ENCODE peak calls at places on chromosomes 2 and 18, in five cellular contexts. V is HuH-7.5; U is HT-29; S is CD4-positive, CD25-positive, alpha-beta regulatory T cell; Z is activated CD4-positive, alpha-beta T cell treated with anti-CD3 and anti-CD28 coated beads, Interleukin-2, amount 50 U/mL, for 1 hour. B is an unnamed sample.

GRCh38 chr18:45386256-45386655 is 229.0 kb upstream of the SLC14A2 start:
- DNase-seq in Z (no peak), U (peak), V (no peak), S (no peak), B (no peak)

GRCh38 chr2:20428717-20429490 is 18.0 kb upstream of the RHOB start:
- DNase-seq in Z (no peak), U (no peak), V (no peak), S (no peak), B (no peak)

GRCh38 chr2:37829202-37829601 is 95.9 kb upstream of the RMDN2 start:
- DNase-seq in S (no peak), Z (no peak), U (no peak), V (no peak), B (no peak)

GRCh38 chr2:177400337-177400923 is 7.9 kb downstream of the AGPS start:
- DNase-seq in Z (no peak), V (no peak), S (no peak), U (no peak), B (no peak)

GRCh38 chr2:590214-591175 is 86.7 kb downstream of the TMEM18 start:
- DNase-seq in Z (no peak), S (no peak), U (no peak), V (no peak), B (no peak)

GRCh38 chr2:226893206-226893605 is 57.4 kb downstream of the RHBDD1 start:
- DNase-seq in S (no peak), Z (no peak), V (no peak), U (no peak), B (no peak)

GRCh38 chr2:234919711-234920110 is 32.1 kb upstream of the SH3BP4 start:
- DNase-seq in S (no peak), U (no peak), Z (no peak), V (no peak), B (no peak)

GRCh38 chr2:234686088-234686890 is 189.4 kb upstream of the ARL4C start:
- DNase-seq in Z (no peak), U (no peak), V (no peak), S (no peak), B (no peak)

GRCh38 chr2:236768393-236769140 is 198.9 kb downstream of the ACKR3 start:
- DNase-seq in Z (no peak), S (no peak), V (no peak), U (no peak), B (no peak)

GRCh38 chr2:111671426-111672150 is 212.4 kb downstream of the ANAPC1 start:
- DNase-seq in V (no peak), U (no peak), Z (no peak), S (no peak), B (no peak)

GRCh38 chr2:100571668-100572067 is 8.9 kb downstream of the PDCL3 start:
- DNase-seq in V (no peak), U (peak), S (no peak), Z (no peak), B (no peak)

GRCh38 chr2:197760293-197760657 is 24.8 kb downstream of the BOLL start:
- DNase-seq in S (no peak), Z (no peak), V (no peak), U (no peak), B (no peak)

GRCh38 chr2:27448381-27448780 is 6.2 kb downstream of the KRTCAP3 start:
- DNase-seq in V (no peak), U (no peak), S (no peak), Z (no peak), B (no peak)

GRCh38 chr2:191051825-191052778 is 38.1 kb upstream of the STAT1 start:
- DNase-seq in U (peak), S (peak), V (no peak), Z (no peak), B (no peak)

GRCh38 chr2:25822190-25823117 is 55.8 kb downstream of the ASXL2 start:
- DNase-seq in U (no peak), S (peak), V (no peak), Z (peak), B (no peak)

GRCh38 chr18:32379891-32380290 is 90.8 kb downstream of the GAREM1 start:
- DNase-seq in U (no peak), S (no peak), V (no peak), Z (no peak), B (no peak)

GRCh38 chr18:46386788-46387187 is 270.2 kb downstream of the LOXHD1 start:
- DNase-seq in Z (no peak), S (no peak), V (no peak), U (no peak), B (no peak)

GRCh38 chr2:180656455-180656847 is 324.0 kb upstream of the UBE2E3 start:
- DNase-seq in Z (no peak), V (no peak), S (no peak), U (no peak), B (no peak)

GRCh38 chr2:120310136-120310535 is 35.8 kb upstream of the INHBB start:
- DNase-seq in S (no peak), V (no peak), U (no peak), Z (no peak), B (peak)

GRCh38 chr18:79863946-79864725 is 66.4 kb downstream of the KCNG2 start:
- DNase-seq in U (no peak), Z (no peak), S (no peak), V (no peak), B (no peak)

B was measured in GM12864.